ENCODE peak calls at places on chromosomes 5 and 9, in ten cellular contexts. N is GM12878, F is fibroblast of pulmonary artery, S is thyroid gland, Q is neural progenitor cell, X is OCI-LY7, Z is mesenchymal stem cell, Y is left ventricle myocardium inferior, P is Caco-2, C is left lung. B is an unnamed sample.

GRCh38 chr9:98380065-98380681 is 124.7 kb upstream of the TBC1D2 start:
- DNase-seq in F (peak), Y (no peak), Q (peak), C (no peak), X (peak), S (no peak), N (peak), Z (peak), P (peak), B (no peak)

GRCh38 chr5:97986069-97986468 is 787.4 kb upstream of the RGMB start:
- DNase-seq in C (no peak), P (no peak), N (no peak), Q (peak), F (peak), Y (no peak), S (no peak), Z (peak), X (no peak), B (no peak)

GRCh38 chr5:32225445-32225844 is 51.3 kb upstream of the GOLPH3 start:
- DNase-seq in S (peak), N (no peak), X (no peak), Z (no peak), C (no peak), P (no peak), Q (no peak), Y (no peak), F (peak), B (no peak)

GRCh38 chr9:76756273-76756650 is 8.0 kb upstream of the PCA3 start:
- DNase-seq in N (no peak), Z (no peak), P (peak), C (no peak), S (peak), Q (peak), F (peak), Y (no peak), X (no peak), B (no peak)

GRCh38 chr9:68895741-68896478 is 118.0 kb downstream of the PRKACG start:
- DNase-seq in X (peak), Q (no peak), S (no peak), P (no peak), N (peak), F (peak), C (no peak), Y (no peak), Z (peak), B (no peak)

GRCh38 chr9:15430920-15431844 is 8.5 kb downstream of the SNAPC3 start:
- DNase-seq in N (no peak), P (no peak), F (no peak), Z (peak), C (peak), Q (peak), X (no peak), S (peak), Y (no peak), B (no peak)

GRCh38 chr9:34049630-34050384 is 1.1 kb upstream of the UBAP2 start:
- DNase-seq in Z (no peak), X (no peak), N (no peak), F (no peak), Q (peak), C (no peak), Y (no peak), S (no peak), P (no peak), B (peak)

GRCh38 chr9:83623634-83623991 is 670 bp downstream of the IDNK start:
- DNase-seq in X (peak), P (no peak), C (no peak), F (no peak), Y (no peak), N (no peak), S (no peak), Z (no peak), Q (no peak), B (no peak)

GRCh38 chr9:114674076-114674797 is 7.8 kb downstream of the TEX48 start:
- DNase-seq in S (no peak), P (no peak), C (no peak), Q (no peak), F (no peak), N (no peak), Y (no peak), X (no peak), Z (no peak), B (no peak)

GRCh38 chr5:56851258-56851941 is 36.1 kb downstream of the MAP3K1 start:
- DNase-seq in C (no peak), Y (no peak), Z (peak), X (no peak), N (no peak), P (no peak), S (peak), Q (no peak), F (peak), B (no peak)

GRCh38 chr5:154477382-154478223 is 424 bp downstream of the HAND1 start:
- DNase-seq in N (no peak), Y (no peak), X (no peak), F (no peak), Z (peak), C (no peak), P (no peak), S (no peak), Q (peak), B (no peak)

GRCh38 chr5:135141303-135142268 is 107.6 kb upstream of the PITX1 start:
- DNase-seq in C (no peak), X (no peak), Y (no peak), Z (peak), S (no peak), F (no peak), Q (no peak), P (peak), N (no peak), B (no peak)

GRCh38 chr5:138955013-138955660 is 80.0 kb upstream of the LRRTM2 start:
- DNase-seq in P (peak), Q (no peak), S (no peak), N (no peak), Y (peak), F (no peak), Z (peak), C (peak), X (no peak), B (no peak)

GRCh38 chr5:133113331-133114061 is 61.7 kb downstream of the HSPA4 start:
- DNase-seq in C (no peak), Z (no peak), X (peak), N (no peak), P (no peak), F (peak), Q (no peak), S (no peak), Y (no peak), B (no peak)

GRCh38 chr9:95757026-95757425 is 118.5 kb upstream of the ERCC6L2 start:
- DNase-seq in X (no peak), C (no peak), Z (peak), S (no peak), N (no peak), Q (no peak), F (peak), Y (no peak), P (no peak), B (no peak)

GRCh38 chr9:71446499-71447411 is 321.6 kb downstream of the CEMIP2 start:
- DNase-seq in F (peak), C (peak), Y (no peak), Z (peak), Q (peak), X (no peak), S (peak), N (no peak), P (peak), B (no peak)

GRCh38 chr5:55737793-55738192 is at the start of gene DDX4:
- DNase-seq in S (no peak), Z (no peak), P (no peak), C (no peak), Q (no peak), X (no peak), F (no peak), Y (no peak), N (no peak), B (no peak)

GRCh38 chr5:152389209-152389608 is 15.9 kb downstream of the NMUR2 start:
- DNase-seq in N (no peak), Z (no peak), Q (no peak), P (no peak), X (no peak), F (no peak), S (no peak), C (no peak), Y (no peak), B (no peak)

GRCh38 chr5:139414601-139415121 is 10.8 kb upstream of the SPATA24 start:
- DNase-seq in Y (no peak), S (no peak), C (no peak), Q (no peak), Z (no peak), F (no peak), X (no peak), P (no peak), N (no peak), B (peak)

GRCh38 chr5:136200130-136200529 is 7.2 kb upstream of the SMIM32 start:
- DNase-seq in Z (no peak), P (no peak), S (no peak), C (no peak), F (no peak), N (no peak), Y (no peak), X (no peak), Q (no peak), B (peak)

GRCh38 chr5:153081385-153081784 is 409.1 kb upstream of the GRIA1 start:
- DNase-seq in C (no peak), S (no peak), X (no peak), N (no peak), Y (no peak), F (no peak), Q (no peak), P (no peak), Z (peak), B (no peak)

GRCh38 chr9:72353455-72354116 is 11.4 kb downstream of the ZFAND5 start:
- DNase-seq in Q (no peak), X (no peak), P (no peak), S (no peak), C (no peak), Y (no peak), N (no peak), F (no peak), Z (peak), B (no peak)

GRCh38 chr9:95509851-95510529 is 6.8 kb downstream of the PTCH1 start:
- DNase-seq in C (no peak), S (peak), Q (peak), N (no peak), Y (no peak), Z (no peak), F (peak), P (no peak), X (peak), B (no peak)

GRCh38 chr5:91443028-91443427 is 59.9 kb upstream of the ARRDC3 start:
- DNase-seq in Q (no peak), C (no peak), P (no peak), F (peak), S (no peak), N (no peak), Y (no peak), Z (peak), X (no peak), B (no peak)

GRCh38 chr9:100689635-100690034 is 111.8 kb downstream of the CAVIN4 start:
- DNase-seq in Y (no peak), N (no peak), S (no peak), C (no peak), F (no peak), P (no peak), X (no peak), Q (no peak), Z (no peak), B (no peak)

GRCh38 chr9:98993570-98993945 is 49.9 kb downstream of the COL15A1 start:
- DNase-seq in P (no peak), Y (no peak), N (peak), F (no peak), X (no peak), Z (peak), Q (no peak), S (peak), C (peak), B (no peak)

GRCh38 chr5:110478899-110479298 is 247.6 kb downstream of the TMEM232 start:
- DNase-seq in Z (peak), Y (no peak), S (no peak), Q (no peak), N (no peak), F (peak), P (no peak), C (no peak), X (no peak), B (no peak)

GRCh38 chr9:125238127-125238914 is 2.8 kb downstream of the HSPA5 start:
- DNase-seq in Z (no peak), P (no peak), Y (no peak), Q (no peak), S (no peak), X (no peak), F (no peak), C (no peak), N (no peak), B (no peak)

GRCh38 chr5:107806271-107806670 is 135.5 kb upstream of the EFNA5 start:
- DNase-seq in X (no peak), F (no peak), S (no peak), C (no peak), N (no peak), Q (peak), P (no peak), Y (no peak), Z (no peak), B (no peak)

GRCh38 chr9:27422435-27422834 is 101.7 kb upstream of the IFNK start:
- DNase-seq in Y (no peak), N (no peak), F (no peak), X (no peak), Z (no peak), C (no peak), S (no peak), Q (no peak), P (no peak), B (no peak)

GRCh38 chr9:79685576-79685975 is 113.8 kb downstream of the TLE4 start:
- DNase-seq in X (no peak), N (no peak), C (no peak), Z (no peak), Y (no peak), P (no peak), F (peak), S (no peak), Q (no peak), B (no peak)

GRCh38 chr9:19185191-19185590 is 45.3 kb upstream of the DENND4C start:
- DNase-seq in Y (no peak), F (no peak), N (no peak), C (no peak), S (no peak), X (no peak), Z (no peak), Q (no peak), P (no peak), B (no peak)
- H3K4me3 ChIP-seq in Y (no peak), F (no peak), N (no peak), C (no peak), S (no peak), X (no peak), Z (no peak), Q (no peak), P (no peak), B (no peak)

DNA sequence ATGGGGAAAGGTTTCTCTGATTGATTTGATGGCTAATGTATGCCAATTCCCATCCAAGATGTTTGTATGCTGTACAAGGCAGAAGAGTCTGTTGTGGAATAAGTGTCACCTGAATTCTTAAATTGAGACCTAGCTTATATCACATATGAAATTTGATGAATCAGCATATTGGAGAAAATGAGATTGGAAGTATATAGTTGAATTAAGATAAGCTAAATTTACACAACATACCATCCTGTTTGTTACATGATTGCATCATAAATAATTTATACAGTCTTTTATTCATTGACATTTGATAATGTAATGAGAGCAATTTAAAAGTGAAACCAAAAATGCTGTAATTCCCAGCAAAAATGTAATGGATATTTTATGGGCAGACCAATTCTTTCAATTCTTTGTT is 1.1 kb downstream of the CWC27 start:
- DNase-seq in Y (no peak), F (no peak), P (no peak), S (no peak), X (no peak), C (no peak), Q (no peak), N (no peak), Z (no peak), B (no peak)
- H3K4me3 ChIP-seq in Y (peak), F (peak), P (peak), S (no peak), X (peak), C (no peak), Q (peak), N (peak), Z (no peak), B (peak)

DNA sequence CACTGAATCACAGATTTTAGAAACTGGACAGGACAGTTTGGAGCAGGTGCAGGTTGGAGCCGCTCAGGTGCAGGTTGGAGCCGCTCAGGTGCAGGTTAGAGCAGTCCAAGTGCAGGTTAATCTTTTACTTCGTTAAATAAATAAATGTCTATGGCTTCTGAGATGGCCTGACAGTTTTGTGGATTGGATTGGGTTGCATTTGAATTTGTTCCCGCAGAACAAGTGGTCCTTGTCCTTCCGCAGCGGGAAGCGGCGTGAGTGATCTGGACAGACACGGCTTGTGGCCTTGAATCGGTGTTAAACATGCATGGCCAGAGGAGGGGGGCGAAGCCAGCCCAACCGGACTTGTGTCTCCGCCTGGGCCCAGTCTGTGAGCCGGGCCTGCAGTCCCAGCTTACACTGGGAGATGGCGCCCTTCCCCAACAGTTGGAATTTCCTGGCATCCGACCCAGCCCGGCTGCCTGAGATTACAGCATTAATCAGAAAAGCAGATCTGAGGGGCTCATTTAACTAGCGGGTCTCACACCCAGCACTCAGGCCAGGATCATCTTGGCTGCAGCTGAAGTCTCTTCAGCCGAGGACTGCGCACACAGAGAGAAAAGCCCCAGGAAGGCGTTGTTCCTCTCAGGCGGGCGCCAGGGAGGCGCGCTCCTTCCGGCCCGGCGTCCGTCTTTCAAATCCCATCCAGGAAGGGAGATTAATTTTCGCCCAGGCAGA is 1.5 kb upstream of the OLFM1 start:
- DNase-seq in Q (peak), X (peak), S (peak), F (peak), Y (peak), P (peak), Z (peak), C (peak), N (no peak), B (no peak)
- H3K4me3 ChIP-seq in Q (peak), X (no peak), S (no peak), F (peak), Y (peak), P (no peak), Z (no peak), C (peak), N (no peak), B (peak)

GRCh38 chr9:137162505-137163100 is 7.2 kb downstream of the LRRC26 start:
- DNase-seq in Y (no peak), C (no peak), F (no peak), X (no peak), Q (peak), S (peak), N (no peak), Z (no peak), P (peak), B (no peak)

GRCh38 chr9:137161558-137162483 is 8.0 kb downstream of the LRRC26 start:
- DNase-seq in P (no peak), Q (no peak), N (no peak), Y (no peak), F (no peak), C (no peak), X (peak), Z (no peak), S (no peak), B (no peak)

GRCh38 chr9:137163805-137164204 is 6.0 kb downstream of the LRRC26 start:
- DNase-seq in N (no peak), Z (no peak), S (no peak), F (no peak), P (no peak), Y (no peak), X (no peak), C (no peak), Q (no peak), B (no peak)

GRCh38 chr9:137164370-137165249 is 5.2 kb downstream of the LRRC26 start:
- DNase-seq in S (no peak), Z (no peak), C (no peak), Y (no peak), N (no peak), Q (no peak), F (no peak), X (no peak), P (no peak), B (no peak)

GRCh38 chr9:137163101-137163661 is 6.7 kb downstream of the LRRC26 start:
- DNase-seq in C (no peak), X (no peak), Z (peak), S (no peak), N (no peak), Y (no peak), F (no peak), Q (peak), P (no peak), B (no peak)
- H3K4me3 ChIP-seq in C (peak), X (no peak), Z (peak), S (no peak), N (no peak), Y (peak), F (no peak), Q (peak), P (peak), B (peak)

DNA sequence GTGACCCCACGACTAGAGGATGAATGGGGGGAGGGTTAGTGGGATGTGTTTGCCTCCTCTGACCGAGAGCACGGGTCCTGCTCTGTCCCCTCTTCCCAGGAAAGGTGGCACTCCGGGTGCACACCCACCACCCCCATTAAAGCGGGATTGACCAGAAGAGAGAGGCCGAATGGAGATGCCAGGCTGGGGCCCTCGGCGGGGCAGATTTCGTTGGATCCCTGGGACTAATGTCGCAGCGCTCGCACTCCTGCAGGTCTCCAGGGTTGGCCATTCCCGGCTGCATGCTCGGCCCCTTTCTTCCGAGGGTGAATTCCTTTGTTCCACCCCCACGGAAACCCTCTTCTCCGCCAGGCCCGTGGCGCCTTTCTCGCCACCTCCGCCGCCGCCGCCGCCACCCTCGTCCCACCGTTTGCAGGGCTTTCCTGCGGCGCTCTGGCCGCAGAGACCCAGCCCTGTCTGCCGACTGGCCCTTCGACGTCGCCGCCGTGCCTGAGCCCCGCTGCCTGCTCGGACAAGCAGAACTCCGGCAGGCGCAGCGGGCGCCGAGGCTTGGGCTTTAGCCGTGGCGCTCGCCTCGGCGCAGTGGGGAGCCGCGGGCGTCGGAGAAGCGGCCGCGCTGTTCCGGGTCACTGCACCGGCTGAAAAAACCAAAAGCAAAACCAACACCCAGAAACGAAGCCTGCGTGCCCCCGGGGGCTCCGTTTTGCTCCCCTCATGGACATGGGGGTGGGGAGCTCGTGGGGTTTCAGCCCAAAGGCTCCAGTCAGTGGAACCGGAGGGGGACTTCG is 11.8 kb downstream of the LMX1B start:
- DNase-seq in C (no peak), S (no peak), Y (no peak), Z (no peak), F (no peak), Q (peak), N (no peak), X (no peak), P (no peak), B (no peak)
- H3K4me3 ChIP-seq in C (peak), S (no peak), Y (peak), Z (no peak), F (no peak), Q (peak), N (peak), X (no peak), P (no peak), B (peak)

DNA sequence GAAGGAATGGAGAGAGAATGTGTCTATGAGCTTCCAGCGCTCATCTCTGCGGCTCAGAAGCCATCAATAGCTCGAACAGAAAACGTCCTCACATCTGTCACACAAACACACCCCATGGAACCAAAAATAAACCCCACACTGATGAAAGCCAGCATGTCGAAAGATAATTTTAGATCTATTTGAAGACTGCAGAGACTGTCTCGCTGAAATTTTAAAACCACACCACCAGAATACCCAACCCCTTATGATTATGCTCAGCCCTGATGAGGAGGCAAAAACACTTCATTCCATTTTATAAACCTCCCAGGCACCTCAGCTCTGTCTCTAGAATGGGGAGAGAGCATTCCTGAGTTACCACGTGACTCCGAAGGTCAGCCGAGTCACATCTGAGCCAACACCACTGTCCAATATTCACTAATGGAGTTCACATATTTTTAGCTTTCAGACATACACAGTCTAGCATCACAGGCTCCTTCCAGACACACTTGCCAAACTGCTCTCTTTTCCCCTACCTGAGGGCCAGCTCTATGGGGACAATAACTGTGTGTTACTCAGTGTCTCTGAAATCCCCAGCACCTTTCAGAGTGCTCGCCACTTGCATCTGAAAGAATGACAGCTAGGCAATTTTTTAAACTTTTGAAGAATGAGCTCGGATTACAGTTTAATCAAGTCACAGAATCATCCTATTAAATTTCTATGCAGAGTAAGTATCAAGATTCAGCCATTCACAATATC is 63.2 kb downstream of the SERINC5 start:
- DNase-seq in P (peak), Q (peak), N (no peak), C (no peak), X (peak), Z (peak), F (no peak), S (no peak), Y (no peak), B (no peak)
- H3K4me3 ChIP-seq in P (no peak), Q (peak), N (no peak), C (no peak), X (peak), Z (no peak), F (no peak), S (no peak), Y (peak), B (peak)